ENCODE peak calls at places on chromosomes 11 and 22, in five cellular contexts. G, H, L, N and P are unnamed samples.

GRCh38 chr11:33461726-33462125 is 204.5 kb downstream of the HIPK3 start:
- DNase-seq in G (no peak), H (no peak), L (no peak), N (no peak), P (no peak)

GRCh38 chr22:37641251-37641949 is 1.9 kb downstream of the SH3BP1 start:
- DNase-seq in G (no peak), H (no peak), L (no peak), N (no peak), P (no peak)

GRCh38 chr11:45756384-45757010 is 48.5 kb upstream of the SLC35C1 start:
- DNase-seq in G (no peak), H (no peak), L (no peak), N (peak), P (no peak)

GRCh38 chr11:112822478-112823274 is 138.5 kb upstream of the NCAM1 start:
- DNase-seq in G (no peak), H (no peak), L (no peak), N (peak), P (no peak)

GRCh38 chr22:44366372-44367310 is 53.9 kb upstream of the SHISAL1 start:
- DNase-seq in G (no peak), H (no peak), L (no peak), N (no peak), P (no peak)

GRCh38 chr22:36052505-36052941 is 23.9 kb upstream of the RBFOX2 start:
- DNase-seq in G (no peak), H (no peak), L (peak), N (no peak), P (peak)

GRCh38 chr11:69013009-69013951 is at the start of gene MRGPRF:
- DNase-seq in G (no peak), H (no peak), L (peak), N (peak), P (peak)

GRCh38 chr11:125404136-125404810 is 91.8 kb downstream of the FEZ1 start:
- DNase-seq in G (no peak), H (no peak), L (no peak), N (no peak), P (no peak)

GRCh38 chr22:40714514-40714966 is 35.3 kb downstream of the MCHR1 start:
- DNase-seq in G (no peak), H (no peak), L (no peak), N (peak), P (peak)

GRCh38 chr11:64747961-64748715 is 4.2 kb upstream of the RASGRP2 start:
- DNase-seq in G (no peak), H (no peak), L (no peak), N (peak), P (peak)

GRCh38 chr11:7057641-7058040 is 31.2 kb upstream of the RBMXL2 start:
- DNase-seq in G (no peak), H (no peak), L (no peak), N (no peak), P (no peak)

GRCh38 chr22:21079493-21079892 is 33.7 kb downstream of the LRRC74B start:
- DNase-seq in G (no peak), H (no peak), L (no peak), N (no peak), P (no peak)

GRCh38 chr11:23127706-23128105 is 267.4 kb upstream of the CCDC179 start:
- DNase-seq in G (no peak), H (no peak), L (no peak), N (no peak), P (no peak)

GRCh38 chr11:2526808-2527381 is 82.1 kb downstream of the KCNQ1 start:
- DNase-seq in G (no peak), H (no peak), L (peak), N (peak), P (no peak)

GRCh38 chr22:44338906-44339305 is 26.2 kb upstream of the SHISAL1 start:
- DNase-seq in G (no peak), H (no peak), L (no peak), N (no peak), P (no peak)

GRCh38 chr22:42080287-42080686 is 787 bp downstream of the SMDT1 start:
- DNase-seq in G (no peak), H (no peak), L (no peak), N (no peak), P (peak)

GRCh38 chr11:113253406-113253805 is 61.0 kb upstream of the TTC12 start:
- DNase-seq in G (no peak), H (no peak), L (no peak), N (no peak), P (no peak)

GRCh38 chr11:27524155-27524554 is 17.6 kb upstream of the LIN7C start:
- DNase-seq in G (no peak), H (no peak), L (no peak), N (no peak), P (peak)

GRCh38 chr11:16193897-16194381 is 162.4 kb downstream of the SOX6 start:
- DNase-seq in G (no peak), H (no peak), L (no peak), N (no peak), P (no peak)

GRCh38 chr11:11513438-11513837 is 108.4 kb downstream of the GALNT18 start:
- DNase-seq in G (no peak), H (no peak), L (no peak), N (no peak), P (peak)

GRCh38 chr11:120597250-120597649 is 85.7 kb downstream of the GRIK4 start:
- DNase-seq in G (no peak), H (no peak), L (no peak), N (no peak), P (no peak)

GRCh38 chr22:41350087-41350486 is 31.7 kb upstream of the TEF start:
- DNase-seq in G (no peak), H (no peak), L (no peak), N (no peak), P (peak)

GRCh38 chr11:78802058-78802633 is 227.5 kb upstream of the NARS2 start:
- DNase-seq in G (no peak), H (no peak), L (no peak), N (no peak), P (no peak)

GRCh38 chr11:70496591-70497535 is 98.5 kb downstream of the CTTN start:
- DNase-seq in G (no peak), H (no peak), L (no peak), N (no peak), P (no peak)

GRCh38 chr11:8440649-8441048 is 153.4 kb downstream of the STK33 start:
- DNase-seq in G (no peak), H (no peak), L (no peak), N (no peak), P (no peak)

GRCh38 chr22:40415531-40416266 is 45.3 kb downstream of the SGSM3 start:
- DNase-seq in G (no peak), H (no peak), L (no peak), N (peak), P (no peak)